ENCODE peak calls at places on chromosome 13, in eight cellular contexts. E is lower lobe of right lung, U is putamen, M is endothelial cell, G is NCI-H1092, O is dermis blood vessel endothelial cell, P is stomach, R is hepatic stellate cell. W is an unnamed sample.

GRCh38 chr13:79541426-79542049 is 60.6 kb downstream of the NDFIP2 start:
- DNase-seq in G (peak; percentile 66), U (peak; percentile 83), R (no peak), O (peak; percentile 84), M (peak; percentile 28), E (no peak), P (no peak), W (no peak)

GRCh38 chr13:106496072-106496997 is 39.1 kb downstream of the EFNB2 start:
- DNase-seq in U (no peak), R (no peak), G (peak; percentile 27), E (no peak), P (no peak), O (peak; percentile 99), M (peak; percentile 57), W (no peak)

GRCh38 chr13:48532473-48533206 is at the start of gene RCBTB2:
- DNase-seq in M (peak; percentile 99), P (peak; percentile 99), O (peak; percentile 98), G (peak; percentile 96), U (peak; percentile 98), E (peak; percentile 99), R (peak; percentile 98), W (peak; percentile 100)

GRCh38 chr13:52600666-52601065 is 41.6 kb upstream of the HNRNPA1L2 start:
- DNase-seq in E (no peak), R (no peak), G (no peak), U (no peak), P (no peak), M (no peak), O (no peak), W (no peak)

GRCh38 chr13:40508112-40508511 is 158.3 kb downstream of the FOXO1 start:
- DNase-seq in U (no peak), P (no peak), O (peak; percentile 95), G (no peak), E (no peak), R (peak; percentile 31), M (no peak), W (no peak)

GRCh38 chr13:75507027-75508001 is 25.3 kb upstream of the TBC1D4 start:
- DNase-seq in M (no peak), U (no peak), G (peak; percentile 19), P (no peak), E (no peak), R (no peak), O (no peak), W (no peak)

GRCh38 chr13:51777921-51778320 is 26.0 kb downstream of the DHRS12 start:
- DNase-seq in M (no peak), U (no peak), O (no peak), E (no peak), R (no peak), P (no peak), G (no peak), W (no peak)

GRCh38 chr13:80504453-80504852 is 163.5 kb upstream of the SPRY2 start:
- DNase-seq in P (no peak), R (no peak), U (no peak), O (no peak), E (no peak), G (no peak), M (no peak), W (no peak)

GRCh38 chr13:46641274-46642081 is 88.5 kb downstream of the LRCH1 start:
- DNase-seq in E (no peak), U (peak; percentile 11), P (peak; percentile 51), O (peak; percentile 87), R (peak; percentile 40), G (no peak), M (no peak), W (peak; percentile 83)

GRCh38 chr13:98112456-98112855 is 30.4 kb upstream of the FARP1 start:
- DNase-seq in M (no peak), E (no peak), R (no peak), U (no peak), G (no peak), P (no peak), O (no peak), W (no peak)

GRCh38 chr13:49858183-49858856 is 65.8 kb upstream of the KPNA3 start:
- DNase-seq in M (no peak), U (no peak), P (no peak), R (peak; percentile 78), G (no peak), E (no peak), O (no peak), W (peak; percentile 10)

GRCh38 chr13:92804346-92804745 is 422.3 kb upstream of the GPC6 start:
- DNase-seq in O (no peak), P (no peak), M (no peak), U (no peak), R (no peak), E (no peak), G (no peak), W (no peak)

GRCh38 chr13:44109986-44110640 is 230.4 kb downstream of the LACC1 start:
- DNase-seq in R (no peak), U (no peak), O (no peak), P (no peak), E (no peak), G (no peak), M (no peak), W (no peak)

GRCh38 chr13:46119883-46120614 is 15.2 kb upstream of the CPB2 start:
- DNase-seq in U (no peak), G (no peak), E (no peak), R (no peak), O (peak; percentile 82), M (no peak), P (no peak), W (no peak)

GRCh38 chr13:28583661-28584091 is 75.3 kb upstream of the POMP start:
- DNase-seq in P (no peak), U (no peak), G (no peak), M (peak; percentile 23), E (no peak), R (peak; percentile 59), O (no peak), W (no peak)

GRCh38 chr13:96089749-96090239 is at the start of gene HS6ST3:
- DNase-seq in P (peak; percentile 73), R (peak; percentile 14), U (peak; percentile 65), G (peak; percentile 72), M (peak; percentile 40), E (no peak), O (peak; percentile 26), W (no peak)

GRCh38 chr13:40777166-40777956 is 6.4 kb upstream of the MRPS31 start:
- DNase-seq in E (no peak), P (no peak), G (peak; percentile 26), U (peak; percentile 25), M (peak; percentile 41), O (peak; percentile 75), R (no peak), W (no peak)

W was measured in cardiac septum.